ENCODE peak calls at places on chromosomes 13 and 19, in five cellular contexts. R is endothelial cell, G is hepatocyte, K is WTC11, J is breast epithelium. Y is an unnamed sample.

GRCh38 chr13:94660695-94661324 is 51.5 kb downstream of the SOX21 start:
- DNase-seq in K (no peak), G (no peak), J (no peak), R (peak), Y (no peak)

GRCh38 chr19:49758292-49758691 is 4.8 kb downstream of the TSKS start:
- DNase-seq in G (no peak), R (no peak), J (no peak), K (no peak), Y (no peak)

GRCh38 chr19:15875075-15875474 is 22.8 kb downstream of the CYP4F2 start:
- DNase-seq in G (no peak), K (no peak), J (no peak), R (no peak), Y (no peak)

GRCh38 chr19:32865326-32865725 is 4.2 kb downstream of the SLC7A9 start:
- DNase-seq in K (no peak), G (no peak), J (no peak), R (no peak), Y (no peak)

GRCh38 chr19:18044825-18045304 is 36.9 kb downstream of the ARRDC2 start:
- DNase-seq in R (no peak), K (peak), G (peak), J (peak), Y (peak)

GRCh38 chr13:84032116-84032515 is 149.8 kb upstream of the SLITRK1 start:
- DNase-seq in K (no peak), G (no peak), R (no peak), J (no peak), Y (no peak)

GRCh38 chr19:11813801-11814706 is at the start of gene ZNF440:
- DNase-seq in J (peak), K (peak), G (peak), R (no peak), Y (peak)

GRCh38 chr13:49681837-49682236 is 9.4 kb downstream of the EBPL start:
- DNase-seq in G (no peak), K (no peak), J (no peak), R (no peak), Y (no peak)

GRCh38 chr19:55720801-55721200 is 17.4 kb downstream of the NLRP9 start:
- DNase-seq in J (no peak), K (no peak), G (no peak), R (no peak), Y (no peak)

GRCh38 chr19:16161848-16162247 is 11.5 kb downstream of the CIB3 start:
- DNase-seq in R (no peak), G (no peak), K (no peak), J (no peak), Y (no peak)

GRCh38 chr19:18107235-18108083 is 9.9 kb downstream of the MAST3 start:
- DNase-seq in J (no peak), R (no peak), K (no peak), G (no peak), Y (peak)

GRCh38 chr19:18915639-18916038 is 3.5 kb downstream of the COPE start:
- DNase-seq in R (peak), G (no peak), J (no peak), K (peak), Y (no peak)

GRCh38 chr19:3372413-3372812 is 6.0 kb downstream of the NFIC start:
- DNase-seq in J (no peak), K (no peak), R (no peak), G (no peak), Y (no peak)

GRCh38 chr13:27401210-27401609 is 23.2 kb upstream of the GTF3A start:
- DNase-seq in R (no peak), K (no peak), J (no peak), G (peak), Y (peak)

GRCh38 chr13:46676378-46676725 is 120.6 kb downstream of the ESD start:
- DNase-seq in K (no peak), J (no peak), R (no peak), G (no peak), Y (no peak)

GRCh38 chr19:281992-282391 is 9.2 kb downstream of the PLPP2 start:
- DNase-seq in J (no peak), K (no peak), G (no peak), R (no peak), Y (no peak)
- TF ChIP-seq CTCF in J (no peak), K (no peak), G (no peak), R (no peak), Y (no peak)

DNA sequence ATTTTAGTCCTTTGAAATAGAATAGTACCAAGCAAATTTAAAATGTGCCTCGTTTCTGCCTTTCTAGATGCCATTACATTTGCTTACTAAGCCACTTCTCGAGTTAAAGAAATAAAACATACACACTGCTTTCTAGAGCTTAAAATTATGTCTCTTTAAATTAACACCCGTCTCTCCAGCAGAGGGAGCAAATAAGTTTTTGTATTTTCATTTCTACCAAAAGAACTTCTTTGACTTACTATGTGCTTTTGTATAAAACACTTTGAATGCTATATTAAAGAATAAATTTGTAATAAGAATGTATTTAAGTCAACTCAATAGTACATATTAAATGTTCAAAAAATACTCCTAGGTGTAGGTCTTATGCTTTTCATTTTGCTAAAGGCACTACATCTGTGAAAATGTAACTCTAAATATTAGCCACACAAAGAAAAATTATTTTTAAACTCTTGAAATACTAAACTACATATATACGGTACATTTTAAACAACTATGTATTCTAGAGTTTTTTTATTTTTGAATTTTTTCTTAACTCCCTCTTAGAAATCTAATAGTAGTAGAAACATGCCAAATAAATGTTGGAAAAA is 269.3 kb upstream of the MIR17HG start:
- DNase-seq in G (peak), R (no peak), J (no peak), K (no peak), Y (no peak)
- TF ChIP-seq CTCF in G (peak), R (peak), J (no peak), K (peak), Y (no peak)

DNA sequence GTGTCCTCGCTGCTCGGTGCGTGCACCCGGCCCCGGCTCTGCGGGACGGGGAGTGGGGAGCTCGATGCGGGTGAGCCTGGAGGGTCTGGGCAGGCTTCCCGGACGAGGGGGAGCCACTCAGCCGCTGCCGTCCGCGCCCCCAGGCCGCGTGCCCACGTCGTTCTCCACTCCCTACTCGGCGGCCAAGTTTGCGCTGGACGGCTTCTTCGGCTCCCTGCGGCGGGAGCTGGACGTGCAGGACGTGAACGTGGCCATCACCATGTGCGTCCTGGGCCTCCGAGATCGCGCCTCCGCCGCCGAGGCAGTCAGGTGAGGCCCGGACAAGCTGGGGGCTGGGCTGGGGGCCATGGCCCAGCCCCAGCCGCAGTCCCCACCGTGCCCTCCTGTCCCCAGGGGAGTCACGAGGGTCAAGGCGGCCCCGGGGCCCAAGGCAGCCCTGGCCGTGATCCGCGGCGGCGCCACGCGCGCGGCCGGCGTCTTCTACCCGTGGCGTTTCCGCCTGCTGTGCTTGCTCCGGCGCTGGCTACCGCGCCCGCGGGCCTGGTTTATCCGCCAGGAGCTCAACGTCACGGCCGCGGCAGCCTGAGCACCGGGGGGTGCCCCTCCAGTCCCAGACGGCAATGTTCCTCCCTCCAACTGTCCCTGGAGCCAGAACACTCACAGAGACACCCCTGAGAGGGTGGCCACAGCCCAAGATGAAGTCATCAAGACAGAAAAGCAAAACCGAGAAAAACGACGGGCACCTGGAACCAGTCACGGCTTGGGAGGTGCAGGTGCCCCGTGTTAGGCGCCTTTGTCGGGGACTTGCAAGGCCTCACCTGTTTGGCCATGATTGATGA is 2.5 kb upstream of the RPL36 start:
- DNase-seq in J (no peak), K (no peak), G (no peak), R (no peak), Y (no peak)
- TF ChIP-seq CTCF in J (no peak), K (no peak), G (no peak), R (peak), Y (peak)

DNA sequence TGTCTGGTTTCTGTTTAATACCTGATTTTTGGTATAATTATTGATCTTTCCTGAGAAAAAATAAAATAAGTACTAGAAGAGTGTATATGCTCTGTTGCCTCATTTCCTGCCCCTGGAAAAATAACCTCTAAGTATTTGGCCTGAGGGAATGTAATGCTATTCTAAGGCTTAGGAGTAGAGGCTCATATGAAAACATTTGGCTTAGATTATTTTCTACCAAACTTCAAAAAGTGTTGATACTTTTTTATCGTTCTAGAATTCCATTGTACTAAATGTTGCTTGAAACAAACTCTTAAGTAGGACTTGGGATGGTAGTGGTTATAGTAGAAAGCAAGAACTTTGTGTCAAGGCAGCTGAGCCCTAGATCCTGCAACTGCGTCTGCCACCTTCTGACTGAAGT is 57.8 kb downstream of the COG3 start:
- DNase-seq in J (no peak), K (no peak), R (no peak), G (no peak), Y (no peak)
- TF ChIP-seq CTCF in J (no peak), K (no peak), R (no peak), G (no peak), Y (no peak)

GRCh38 chr19:29749450-29749849 is 34.4 kb upstream of the C19orf12 start:
- DNase-seq in K (no peak), G (no peak), R (no peak), J (no peak), Y (no peak)
- TF ChIP-seq CTCF in K (no peak), G (no peak), R (no peak), J (no peak), Y (no peak)

GRCh38 chr19:4673726-4674125 is 3.6 kb upstream of the MYDGF start:
- DNase-seq in K (no peak), G (no peak), R (no peak), J (no peak), Y (no peak)

GRCh38 chr19:4679416-4679815 is 9.3 kb upstream of the MYDGF start:
- DNase-seq in J (no peak), R (no peak), K (no peak), G (no peak), Y (no peak)

GRCh38 chr19:4675346-4675745 is 5.2 kb upstream of the MYDGF start:
- DNase-seq in K (no peak), G (no peak), J (no peak), R (no peak), Y (no peak)

GRCh38 chr19:4678881-4679379 is 8.8 kb upstream of the MYDGF start:
- DNase-seq in J (no peak), K (peak), R (peak), G (no peak), Y (no peak)

GRCh38 chr19:4676955-4677731 is 7.0 kb upstream of the MYDGF start:
- DNase-seq in R (peak), G (peak), K (peak), J (no peak), Y (no peak)
- TF ChIP-seq CTCF in R (peak), G (peak), K (peak), J (peak), Y (peak)

Y was measured in CD14-positive monocyte.